ENCODE peak calls at places on chromosome 9, in nine cellular contexts. D is psoas muscle, A is breast epithelium, Z is heart left ventricle, U is left ventricle myocardium inferior, M is tibial artery, X is GM23338, T is SJSA1, Q is fibroblast of lung. G is an unnamed sample.

GRCh38 chr9:81759680-81760215 is 70.4 kb upstream of the TLE1 start:
- DNase-seq in D (no peak), A (no peak), Z (no peak), U (no peak), M (no peak), X (no peak), T (peak; percentile 83), Q (peak; percentile 97), G (peak; percentile 41)

GRCh38 chr9:137454145-137454505 is 5.0 kb downstream of the NSMF start:
- DNase-seq in D (peak; percentile 68), A (peak; percentile 56), Z (peak; percentile 78), U (peak; percentile 61), M (no peak), X (peak; percentile 79), T (no peak), Q (no peak), G (peak; percentile 69)

GRCh38 chr9:137255448-137256114 is 454 bp downstream of the NELFB start:
- DNase-seq in D (peak; percentile 60), A (no peak), Z (no peak), U (peak; percentile 46), M (no peak), X (peak; percentile 67), T (no peak), Q (peak; percentile 33), G (no peak)

GRCh38 chr9:136654820-136655219 is 7.9 kb upstream of the EGFL7 start:
- DNase-seq in D (no peak), A (no peak), Z (no peak), U (no peak), M (no peak), X (no peak), T (no peak), Q (no peak), G (no peak)

GRCh38 chr9:38294561-38294960 is 97.9 kb upstream of the ALDH1B1 start:
- DNase-seq in D (no peak), A (no peak), Z (no peak), U (no peak), M (peak; percentile 31), X (no peak), T (no peak), Q (no peak), G (peak; percentile 22)

GRCh38 chr9:94081435-94081834 is 2.8 kb upstream of the PTPDC1 start:
- DNase-seq in D (no peak), A (no peak), Z (no peak), U (no peak), M (no peak), X (no peak), T (no peak), Q (no peak), G (no peak)

GRCh38 chr9:121261107-121261460 is 6.9 kb upstream of the GSN start:
- DNase-seq in D (peak; percentile 13), A (no peak), Z (no peak), U (no peak), M (no peak), X (peak; percentile 46), T (peak; percentile 73), Q (peak; percentile 47), G (peak; percentile 73)

GRCh38 chr9:80699551-80699998 is 989.8 kb downstream of the TLE1 start:
- DNase-seq in D (no peak), A (no peak), Z (no peak), U (no peak), M (no peak), X (peak; percentile 6), T (no peak), Q (peak; percentile 98), G (no peak)

GRCh38 chr9:8436791-8437190 is 637.2 kb upstream of the DMAC1 start:
- DNase-seq in D (no peak), A (no peak), Z (no peak), U (no peak), M (no peak), X (no peak), T (no peak), Q (no peak), G (no peak)

GRCh38 chr9:677461-678097 is 163.9 kb upstream of the DMRT1 start:
- DNase-seq in D (no peak), A (no peak), Z (no peak), U (no peak), M (no peak), X (no peak), T (no peak), Q (peak; percentile 65), G (no peak)

GRCh38 chr9:86134361-86134760 is 35.0 kb upstream of the GOLM1 start:
- DNase-seq in D (no peak), A (no peak), Z (no peak), U (no peak), M (no peak), X (peak; percentile 71), T (no peak), Q (no peak), G (no peak)

GRCh38 chr9:137046094-137046787 is at the start of gene NPDC1:
- DNase-seq in D (peak; percentile 76), A (no peak), Z (peak; percentile 90), U (peak; percentile 79), M (peak; percentile 66), X (peak; percentile 95), T (peak; percentile 68), Q (peak; percentile 63), G (peak; percentile 80)

GRCh38 chr9:19102181-19102630 is 498 bp downstream of the HAUS6 start:
- DNase-seq in D (no peak), A (no peak), Z (no peak), U (no peak), M (no peak), X (peak; percentile 50), T (no peak), Q (no peak), G (peak; percentile 80)

GRCh38 chr9:96450613-96451544 is 910 bp downstream of the HABP4 start:
- DNase-seq in D (peak; percentile 19), A (peak; percentile 32), Z (peak; percentile 64), U (peak; percentile 22), M (peak; percentile 36), X (peak; percentile 52), T (peak; percentile 41), Q (peak; percentile 35), G (peak; percentile 59)

GRCh38 chr9:91677354-91677753 is 253.7 kb upstream of the NFIL3 start:
- DNase-seq in D (no peak), A (no peak), Z (no peak), U (no peak), M (no peak), X (no peak), T (no peak), Q (peak; percentile 17), G (no peak)

GRCh38 chr9:93598647-93599241 is 22.4 kb downstream of the PHF2 start:
- DNase-seq in D (no peak), A (no peak), Z (no peak), U (no peak), M (no peak), X (no peak), T (peak; percentile 42), Q (peak; percentile 48), G (no peak)

DNA sequence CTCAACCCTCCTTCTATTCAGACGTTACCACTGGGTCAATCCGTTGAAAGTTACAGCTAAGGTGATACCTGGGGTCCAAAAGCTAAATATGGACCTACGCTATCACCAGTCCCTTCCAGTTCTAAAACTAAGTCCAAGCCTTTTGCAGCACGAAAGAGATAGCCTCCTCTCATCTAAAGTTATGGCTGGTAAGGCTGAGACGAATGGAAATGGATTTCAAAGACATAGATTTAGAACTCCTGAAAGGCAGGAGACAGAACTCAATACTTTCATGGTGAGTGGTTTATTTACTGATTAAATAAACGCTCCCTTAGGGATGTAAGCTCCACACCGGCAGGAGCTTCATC is 751 bp upstream of the RIC1 start:
- DNase-seq in D (no peak), A (no peak), Z (no peak), U (no peak), M (no peak), X (peak; percentile 2), T (no peak), Q (no peak), G (no peak)
- H3K4me1 ChIP-seq in D (peaks cover 41% of the 10 kb centered on the region), A (no peaks in the 10 kb centered on the region), Z (peaks cover 7% of the 10 kb centered on the region), U (peaks cover 90% of the 10 kb centered on the region), M (no peaks in the 10 kb centered on the region), X (peaks cover 17% of the 10 kb centered on the region), T (peaks cover 35% of the 10 kb centered on the region), Q (peaks cover 5% of the 10 kb centered on the region), G (no peaks in the 10 kb centered on the region)

GRCh38 chr9:128324401-128324800 is 1.8 kb downstream of the COQ4 start:
- DNase-seq in D (no peak), A (no peak), Z (no peak), U (no peak), M (no peak), X (no peak), T (no peak), Q (no peak), G (no peak)
- H3K4me3 ChIP-seq in D (peak overlapping the region; percentile 76), A (no peak overlapping the region), Z (no peak overlapping the region), U (no peak overlapping the region), M (no peak overlapping the region), X (peak overlapping the region; percentile 99), T (no peak overlapping the region), Q (no peak overlapping the region), G (no peak overlapping the region)

GRCh38 chr9:108568093-108568492 is 287.7 kb downstream of the ACTL7B start:
- DNase-seq in D (no peak), A (no peak), Z (no peak), U (no peak), M (no peak), X (no peak), T (no peak), Q (no peak), G (no peak)
- H3K27ac ChIP-seq in D (no peak overlapping the region), A (no peak overlapping the region), Z (no peak overlapping the region), U (no peak overlapping the region), M (no peak overlapping the region), X (no peak overlapping the region), T (no peak overlapping the region), Q (no peak overlapping the region), G (no peak overlapping the region)

GRCh38 chr9:105713939-105714331 is 19.6 kb downstream of the TMEM38B start:
- DNase-seq in D (no peak), A (no peak), Z (no peak), U (no peak), M (no peak), X (no peak), T (no peak), Q (no peak), G (no peak)
- H3K4me1 ChIP-seq in D (peaks cover 30% of the 10 kb centered on the region), A (no peaks in the 10 kb centered on the region), Z (no peaks in the 10 kb centered on the region), U (peaks cover 35% of the 10 kb centered on the region), M (no peaks in the 10 kb centered on the region), X (no peaks in the 10 kb centered on the region), T (no peaks in the 10 kb centered on the region), Q (no peaks in the 10 kb centered on the region), G (peaks cover 3% of the 10 kb centered on the region)

GRCh38 chr9:17906841-17907779 is 328.2 kb downstream of the SH3GL2 start:
- DNase-seq in D (no peak), A (no peak), Z (peak; percentile 50), U (no peak), M (no peak), X (peak; percentile 68), T (no peak), Q (no peak), G (peak; percentile 60)
- H3K4me3 ChIP-seq in D (peak overlapping the region; percentile 13), A (peak overlapping the region; percentile 35), Z (peak overlapping the region; percentile 51), U (peak overlapping the region; percentile 60), M (peak overlapping the region; percentile 60), X (peak overlapping the region; percentile 81), T (no peak overlapping the region), Q (no peak overlapping the region), G (peak overlapping the region; percentile 57)

DNA sequence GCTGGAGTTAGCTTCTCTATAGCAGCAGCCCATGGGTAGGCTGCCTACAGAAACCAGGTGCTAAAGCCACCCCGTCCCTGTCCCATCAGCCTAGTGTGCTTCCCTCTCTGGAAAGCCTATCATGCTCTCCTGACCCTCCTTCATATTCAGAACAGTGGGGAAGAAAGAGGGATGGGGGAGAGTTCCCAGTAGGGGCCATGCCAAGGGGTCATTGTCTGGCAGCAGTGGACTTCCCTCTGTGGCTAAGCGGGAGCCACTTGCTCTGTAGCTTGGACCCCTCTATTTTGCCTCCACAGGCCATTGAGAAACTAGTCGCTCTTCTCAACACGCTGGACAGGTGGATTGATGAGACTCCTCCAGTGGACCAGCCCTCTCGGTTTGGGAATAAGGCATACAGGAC is 17.5 kb downstream of the PTPA start:
- DNase-seq in D (no peak), A (no peak), Z (no peak), U (no peak), M (no peak), X (no peak), T (no peak), Q (no peak), G (no peak)
- H3K27ac ChIP-seq in D (no peak overlapping the region), A (no peak overlapping the region), Z (no peak overlapping the region), U (no peak overlapping the region), M (no peak overlapping the region), X (no peak overlapping the region), T (no peak overlapping the region), Q (no peak overlapping the region), G (no peak overlapping the region)

G was measured in right cardiac atrium.